ENCODE peak calls at places on chromosomes 6 and 20, in four cellular contexts. One of them, this sample, is unnamed. For H3K4me1 and H3K9me3, the result is how much of the 10 kb centered on the place peaks cover.

GRCh38 chr6:33294086-33294823 is 4.5 kb downstream of the RGL2 start:
- DNase-seq in H1: no peak
- DNase-seq in A549: no peak
- DNase-seq in SJSA1: no peak
- DNase-seq in this sample: no peak

GRCh38 chr20:23151008-23151703 is 65.0 kb upstream of the CD93 start:
- DNase-seq in H1: peak
- DNase-seq in A549: no peak
- DNase-seq in SJSA1: no peak
- DNase-seq in this sample: no peak

GRCh38 chr20:5077761-5078387 is 41.9 kb downstream of the PCNA start:
- DNase-seq in H1: no peak
- DNase-seq in A549: no peak
- DNase-seq in SJSA1: no peak
- DNase-seq in this sample: peak

GRCh38 chr6:2529217-2529719 is 221.5 kb downstream of the MYLK4 start:
- DNase-seq in H1: no peak
- DNase-seq in A549: no peak
- DNase-seq in SJSA1: no peak
- DNase-seq in this sample: no peak

GRCh38 chr6:156031516-156031915 is 575.9 kb upstream of the NOX3 start:
- DNase-seq in H1: no peak
- DNase-seq in A549: no peak
- DNase-seq in SJSA1: no peak
- DNase-seq in this sample: no peak

GRCh38 chr6:169527306-169527705 is 174.5 kb downstream of the WDR27 start:
- DNase-seq in H1: no peak
- DNase-seq in A549: no peak
- DNase-seq in SJSA1: no peak
- DNase-seq in this sample: no peak

GRCh38 chr6:106974999-106975698 is 620 bp upstream of the CD24 start:
- DNase-seq in H1: peak
- DNase-seq in A549: peak
- DNase-seq in SJSA1: peak
- DNase-seq in this sample: no peak

GRCh38 chr6:4581468-4582420 is 194.5 kb upstream of the CDYL start:
- DNase-seq in H1: no peak
- DNase-seq in A549: no peak
- DNase-seq in SJSA1: peak
- DNase-seq in this sample: no peak

GRCh38 chr6:154951400-154952200 is 43.5 kb upstream of the TIAM2 start:
- DNase-seq in H1: no peak
- DNase-seq in A549: no peak
- DNase-seq in SJSA1: no peak
- DNase-seq in this sample: no peak

GRCh38 chr6:35089935-35090505 is 51.1 kb downstream of the TCP11 start:
- DNase-seq in H1: peak
- DNase-seq in A549: no peak
- DNase-seq in SJSA1: peak
- DNase-seq in this sample: peak

GRCh38 chr6:150588862-150589499 is 10.7 kb upstream of the PLEKHG1 start:
- DNase-seq in H1: no peak
- DNase-seq in A549: no peak
- DNase-seq in SJSA1: no peak
- DNase-seq in this sample: no peak

DNA sequence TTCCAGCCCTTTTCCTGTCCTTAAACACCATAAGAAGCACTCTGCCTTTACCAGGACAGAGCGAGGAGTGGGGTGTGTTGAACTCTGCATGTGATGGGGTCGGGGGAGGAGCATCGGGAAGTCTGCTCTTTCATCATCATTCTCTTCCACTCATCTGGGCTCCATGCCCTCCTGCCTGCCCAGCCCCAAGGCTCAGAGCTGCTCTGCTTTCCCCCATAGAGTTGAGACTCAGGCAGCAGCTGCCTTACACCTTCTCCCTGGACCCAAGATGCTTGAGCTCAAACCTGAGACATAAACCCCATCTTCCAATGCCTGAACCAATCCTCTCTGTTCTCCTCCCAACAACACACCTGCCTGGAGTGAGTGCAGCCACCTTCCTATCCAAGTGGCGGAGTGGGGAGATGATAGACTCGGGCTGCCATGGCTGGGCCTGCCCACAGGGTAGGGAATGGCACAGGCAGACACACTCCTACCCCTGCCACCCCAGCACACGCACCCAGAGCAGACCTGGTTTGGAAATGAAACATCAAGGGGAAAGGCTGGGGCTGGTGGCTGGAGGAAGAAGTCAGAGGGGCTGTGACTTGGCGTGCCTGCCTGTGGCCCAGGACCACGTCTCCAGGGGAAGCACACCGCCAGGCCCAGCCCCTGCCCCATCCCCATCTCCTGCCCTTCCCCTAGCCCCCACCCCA is 28.4 kb downstream of the TFEB start:
- DNase-seq in H1: no peak
- DNase-seq in A549: no peak
- DNase-seq in SJSA1: no peak
- DNase-seq in this sample: peak
- H3K4me1 ChIP-seq in H1: under half
- H3K4me1 ChIP-seq in A549: under half
- H3K4me1 ChIP-seq in SJSA1: under half
- H3K4me1 ChIP-seq in this sample: under half

GRCh38 chr6:152380351-152380767 is 256.8 kb downstream of the SYNE1 start:
- DNase-seq in H1: no peak
- DNase-seq in A549: no peak
- DNase-seq in SJSA1: peak
- DNase-seq in this sample: no peak
- H3K4me3 ChIP-seq in H1: no peak
- H3K4me3 ChIP-seq in A549: peak
- H3K4me3 ChIP-seq in SJSA1: peak
- H3K4me3 ChIP-seq in this sample: no peak

GRCh38 chr20:25085756-25086495 is 4.0 kb upstream of the VSX1 start:
- DNase-seq in H1: no peak
- DNase-seq in A549: no peak
- DNase-seq in SJSA1: no peak
- DNase-seq in this sample: no peak
- H3K9me3 ChIP-seq in H1: under half
- H3K9me3 ChIP-seq in A549: under half
- H3K9me3 ChIP-seq in SJSA1: under half
- H3K9me3 ChIP-seq in this sample: under half

GRCh38 chr20:62874745-62875344 is 13.2 kb upstream of the TCFL5 start:
- DNase-seq in H1: no peak
- DNase-seq in A549: no peak
- DNase-seq in SJSA1: no peak
- DNase-seq in this sample: no peak
- H3K4me1 ChIP-seq in H1: under half
- H3K4me1 ChIP-seq in A549: under half
- H3K4me1 ChIP-seq in SJSA1: under half
- H3K4me1 ChIP-seq in this sample: under half

DNA sequence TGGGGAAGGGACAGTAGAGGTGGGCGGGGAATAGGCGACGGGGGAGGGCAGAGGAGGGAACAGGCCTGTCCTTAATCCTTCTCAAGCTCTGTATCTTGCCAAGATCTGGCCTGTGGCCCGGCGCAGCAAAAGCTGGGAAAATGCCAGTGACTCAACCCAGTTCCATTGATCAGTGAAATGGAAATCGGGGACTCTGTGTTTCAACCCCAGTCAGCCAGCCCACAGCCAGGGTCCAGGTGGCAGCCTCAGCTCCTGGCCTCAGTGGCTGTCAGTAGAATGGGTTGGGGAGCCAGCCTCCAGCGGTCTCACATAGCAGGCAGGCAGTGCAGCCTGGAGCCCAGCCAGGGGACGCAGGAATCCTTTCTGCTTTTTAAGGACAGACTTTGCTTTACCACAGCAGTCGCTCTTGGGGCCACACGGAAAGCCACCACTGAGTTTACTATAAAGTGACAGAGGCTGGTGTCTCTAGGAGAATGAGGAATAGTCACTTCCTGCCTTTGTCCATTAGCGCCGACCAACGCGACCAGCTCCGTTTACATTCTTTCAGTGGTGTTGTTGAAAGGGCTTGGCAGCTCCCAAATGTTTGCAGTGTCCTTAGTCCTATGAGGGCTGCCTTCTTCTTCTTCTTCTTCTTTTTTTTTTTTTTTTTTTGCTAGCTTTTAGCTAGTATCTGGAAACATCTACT is 128.1 kb downstream of the RIN2 start:
- DNase-seq in H1: no peak
- DNase-seq in A549: peak
- DNase-seq in SJSA1: peak
- DNase-seq in this sample: no peak
- H3K4me3 ChIP-seq in H1: no peak
- H3K4me3 ChIP-seq in A549: peak
- H3K4me3 ChIP-seq in SJSA1: peak
- H3K4me3 ChIP-seq in this sample: no peak

DNA sequence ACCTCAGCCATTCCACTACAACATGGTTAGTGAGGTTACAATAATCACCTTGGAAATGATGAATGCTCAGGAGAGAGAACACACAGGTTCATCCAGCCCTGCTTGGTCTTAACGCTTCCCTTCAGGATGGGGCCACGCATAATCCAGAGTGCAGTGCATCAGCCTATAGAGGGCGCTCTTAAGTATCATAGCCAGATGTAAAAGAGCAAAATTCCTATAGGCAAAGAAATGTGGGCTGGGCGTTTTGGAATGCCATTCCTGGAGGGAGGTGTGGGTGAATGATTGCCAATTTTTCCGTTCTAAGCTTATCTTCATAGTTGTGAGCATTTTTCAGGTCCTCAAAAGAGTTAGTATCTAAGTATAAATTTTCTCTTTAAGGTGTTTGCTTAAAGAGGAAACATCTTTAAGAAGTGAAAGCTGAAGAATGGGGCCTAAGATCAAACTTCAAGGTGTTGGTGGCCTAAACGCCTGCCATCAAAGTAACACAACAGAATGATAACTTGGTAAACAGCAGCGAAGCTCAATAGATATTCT is 1.8 kb downstream of the RIPOR2 start:
- DNase-seq in H1: peak
- DNase-seq in A549: peak
- DNase-seq in SJSA1: no peak
- DNase-seq in this sample: no peak
- H3K9me3 ChIP-seq in H1: under half
- H3K9me3 ChIP-seq in A549: under half
- H3K9me3 ChIP-seq in SJSA1: under half
- H3K9me3 ChIP-seq in this sample: under half

This sample was measured in CD4-positive, CD25-positive, alpha-beta regulatory T cell.